ENCODE peak calls at places on chromosome 17, in nine cellular contexts. One of them, this sample, is unnamed.

GRCh38 chr17:17417718-17418151 is 59.1 kb upstream of the MED9 start:
- DNase-seq in thoracic aorta: no peak
- DNase-seq in endodermal cell: no peak
- DNase-seq in endothelial cell: no peak
- DNase-seq in breast epithelium: no peak
- DNase-seq in tibial nerve: no peak
- DNase-seq in CD8-positive, alpha-beta T cell: no peak
- DNase-seq in GM06990: no peak
- DNase-seq in glutamatergic neuron: no peak
- DNase-seq in this sample: no peak

GRCh38 chr17:65559802-65560627 is 1.4 kb downstream of the AXIN2 start:
- DNase-seq in thoracic aorta: no peak
- DNase-seq in endodermal cell: peak; percentile 90
- DNase-seq in endothelial cell: peak; percentile 49
- DNase-seq in breast epithelium: no peak
- DNase-seq in tibial nerve: peak; percentile 25
- DNase-seq in CD8-positive, alpha-beta T cell: peak; percentile 42
- DNase-seq in GM06990: no peak
- DNase-seq in glutamatergic neuron: peak; percentile 56
- DNase-seq in this sample: no peak

GRCh38 chr17:45740553-45741330 is 43.4 kb upstream of the CRHR1 start:
- DNase-seq in thoracic aorta: no peak
- DNase-seq in endodermal cell: peak; percentile 98
- DNase-seq in endothelial cell: peak; percentile 37
- DNase-seq in breast epithelium: peak; percentile 38
- DNase-seq in tibial nerve: no peak
- DNase-seq in CD8-positive, alpha-beta T cell: no peak
- DNase-seq in GM06990: no peak
- DNase-seq in glutamatergic neuron: peak; percentile 65
- DNase-seq in this sample: no peak

GRCh38 chr17:50945779-50946222 is 79.6 kb upstream of the TOB1 start:
- DNase-seq in thoracic aorta: no peak
- DNase-seq in endodermal cell: peak; percentile 50
- DNase-seq in endothelial cell: no peak
- DNase-seq in breast epithelium: no peak
- DNase-seq in tibial nerve: no peak
- DNase-seq in CD8-positive, alpha-beta T cell: no peak
- DNase-seq in GM06990: no peak
- DNase-seq in glutamatergic neuron: no peak
- DNase-seq in this sample: no peak

GRCh38 chr17:10217916-10218315 is 19.5 kb upstream of the GAS7 start:
- DNase-seq in thoracic aorta: no peak
- DNase-seq in endodermal cell: no peak
- DNase-seq in endothelial cell: no peak
- DNase-seq in breast epithelium: no peak
- DNase-seq in tibial nerve: no peak
- DNase-seq in CD8-positive, alpha-beta T cell: no peak
- DNase-seq in GM06990: no peak
- DNase-seq in glutamatergic neuron: no peak
- DNase-seq in this sample: no peak

GRCh38 chr17:11039342-11039741 is 201.5 kb upstream of the PIRT start:
- DNase-seq in thoracic aorta: no peak
- DNase-seq in endodermal cell: no peak
- DNase-seq in endothelial cell: no peak
- DNase-seq in breast epithelium: no peak
- DNase-seq in tibial nerve: no peak
- DNase-seq in CD8-positive, alpha-beta T cell: no peak
- DNase-seq in GM06990: no peak
- DNase-seq in glutamatergic neuron: no peak
- DNase-seq in this sample: no peak

GRCh38 chr17:59094921-59095530 is 11.7 kb downstream of the TRIM37 start:
- DNase-seq in thoracic aorta: no peak
- DNase-seq in endodermal cell: no peak
- DNase-seq in endothelial cell: no peak
- DNase-seq in breast epithelium: no peak
- DNase-seq in tibial nerve: no peak
- DNase-seq in CD8-positive, alpha-beta T cell: no peak
- DNase-seq in GM06990: no peak
- DNase-seq in glutamatergic neuron: no peak
- DNase-seq in this sample: no peak

GRCh38 chr17:496761-497586 is 144.4 kb upstream of the RPH3AL start:
- DNase-seq in thoracic aorta: no peak
- DNase-seq in endodermal cell: no peak
- DNase-seq in endothelial cell: no peak
- DNase-seq in breast epithelium: no peak
- DNase-seq in tibial nerve: no peak
- DNase-seq in CD8-positive, alpha-beta T cell: no peak
- DNase-seq in GM06990: peak; percentile 25
- DNase-seq in glutamatergic neuron: no peak
- DNase-seq in this sample: no peak

GRCh38 chr17:49359990-49360795 is 1.9 kb downstream of the ZNF652 start:
- DNase-seq in thoracic aorta: no peak
- DNase-seq in endodermal cell: no peak
- DNase-seq in endothelial cell: no peak
- DNase-seq in breast epithelium: no peak
- DNase-seq in tibial nerve: no peak
- DNase-seq in CD8-positive, alpha-beta T cell: peak; percentile 19
- DNase-seq in GM06990: no peak
- DNase-seq in glutamatergic neuron: no peak
- DNase-seq in this sample: no peak

GRCh38 chr17:80761421-80761871 is 216.8 kb downstream of the RPTOR start:
- DNase-seq in thoracic aorta: no peak
- DNase-seq in endodermal cell: peak; percentile 25
- DNase-seq in endothelial cell: no peak
- DNase-seq in breast epithelium: no peak
- DNase-seq in tibial nerve: no peak
- DNase-seq in CD8-positive, alpha-beta T cell: peak; percentile 70
- DNase-seq in GM06990: no peak
- DNase-seq in glutamatergic neuron: no peak
- DNase-seq in this sample: no peak

GRCh38 chr17:79082311-79083190 is 7.9 kb downstream of the ENGASE start:
- DNase-seq in thoracic aorta: no peak
- DNase-seq in endodermal cell: peak; percentile 94
- DNase-seq in endothelial cell: peak; percentile 81
- DNase-seq in breast epithelium: no peak
- DNase-seq in tibial nerve: no peak
- DNase-seq in CD8-positive, alpha-beta T cell: peak; percentile 56
- DNase-seq in GM06990: no peak
- DNase-seq in glutamatergic neuron: peak; percentile 81
- DNase-seq in this sample: no peak

GRCh38 chr17:19398301-19399181 is 11.6 kb upstream of the MFAP4 start:
- DNase-seq in thoracic aorta: peak; percentile 70
- DNase-seq in endodermal cell: peak; percentile 54
- DNase-seq in endothelial cell: no peak
- DNase-seq in breast epithelium: no peak
- DNase-seq in tibial nerve: peak; percentile 51
- DNase-seq in CD8-positive, alpha-beta T cell: no peak
- DNase-seq in GM06990: no peak
- DNase-seq in glutamatergic neuron: no peak
- DNase-seq in this sample: peak; percentile 39

GRCh38 chr17:72832306-72832705 is 260.2 kb downstream of the SLC39A11 start:
- DNase-seq in thoracic aorta: no peak
- DNase-seq in endodermal cell: no peak
- DNase-seq in endothelial cell: no peak
- DNase-seq in breast epithelium: no peak
- DNase-seq in tibial nerve: no peak
- DNase-seq in CD8-positive, alpha-beta T cell: no peak
- DNase-seq in GM06990: no peak
- DNase-seq in glutamatergic neuron: no peak
- DNase-seq in this sample: no peak

GRCh38 chr17:72822358-72823023 is 270.0 kb downstream of the SLC39A11 start:
- DNase-seq in thoracic aorta: no peak
- DNase-seq in endodermal cell: no peak
- DNase-seq in endothelial cell: no peak
- DNase-seq in breast epithelium: no peak
- DNase-seq in tibial nerve: no peak
- DNase-seq in CD8-positive, alpha-beta T cell: no peak
- DNase-seq in GM06990: no peak
- DNase-seq in glutamatergic neuron: no peak
- DNase-seq in this sample: no peak

GRCh38 chr17:72825218-72825617 is 267.3 kb downstream of the SLC39A11 start:
- DNase-seq in thoracic aorta: no peak
- DNase-seq in endodermal cell: no peak
- DNase-seq in endothelial cell: no peak
- DNase-seq in breast epithelium: no peak
- DNase-seq in tibial nerve: no peak
- DNase-seq in CD8-positive, alpha-beta T cell: no peak
- DNase-seq in GM06990: no peak
- DNase-seq in glutamatergic neuron: no peak
- DNase-seq in this sample: no peak

DNA sequence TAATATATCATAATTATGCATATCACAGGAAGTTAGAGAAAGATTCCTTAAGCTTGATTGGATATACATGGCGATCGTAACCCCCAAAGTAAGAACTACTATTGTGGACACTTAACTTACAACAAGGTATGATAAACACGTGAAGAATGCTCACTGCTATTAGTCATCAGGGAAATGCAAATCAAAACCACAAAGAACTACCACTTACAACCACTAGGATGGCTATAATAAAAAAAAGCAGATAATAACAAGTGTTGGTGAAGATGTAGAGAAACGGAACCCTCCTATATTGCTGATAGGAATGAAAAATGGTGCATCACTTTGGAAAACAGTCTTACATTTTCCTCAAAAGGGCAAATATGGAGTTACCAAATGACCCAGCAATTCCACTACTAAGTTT is 265.9 kb downstream of the SLC39A11 start:
- DNase-seq in thoracic aorta: no peak
- DNase-seq in endodermal cell: no peak
- DNase-seq in endothelial cell: no peak
- DNase-seq in breast epithelium: no peak
- DNase-seq in tibial nerve: no peak
- DNase-seq in CD8-positive, alpha-beta T cell: no peak
- DNase-seq in GM06990: no peak
- DNase-seq in glutamatergic neuron: no peak
- DNase-seq in this sample: no peak
- TF ChIP-seq CTCF in thoracic aorta: no peak
- TF ChIP-seq CTCF in endodermal cell: peak; percentile 39
- TF ChIP-seq CTCF in endothelial cell: peak; percentile 19
- TF ChIP-seq CTCF in breast epithelium: no peak
- TF ChIP-seq CTCF in tibial nerve: no peak
- TF ChIP-seq CTCF in CD8-positive, alpha-beta T cell: no peak
- TF ChIP-seq CTCF in GM06990: no peak
- TF ChIP-seq CTCF in glutamatergic neuron: peak; percentile 41
- TF ChIP-seq CTCF in this sample: no peak

GRCh38 chr17:39271546-39271945 is 45.8 kb upstream of the STAC2 start:
- DNase-seq in thoracic aorta: no peak
- DNase-seq in endodermal cell: no peak
- DNase-seq in endothelial cell: no peak
- DNase-seq in breast epithelium: no peak
- DNase-seq in tibial nerve: no peak
- DNase-seq in CD8-positive, alpha-beta T cell: no peak
- DNase-seq in GM06990: no peak
- DNase-seq in glutamatergic neuron: no peak
- DNase-seq in this sample: no peak

GRCh38 chr17:39276113-39276512 is 50.4 kb upstream of the STAC2 start:
- DNase-seq in thoracic aorta: no peak
- DNase-seq in endodermal cell: no peak
- DNase-seq in endothelial cell: no peak
- DNase-seq in breast epithelium: no peak
- DNase-seq in tibial nerve: no peak
- DNase-seq in CD8-positive, alpha-beta T cell: no peak
- DNase-seq in GM06990: no peak
- DNase-seq in glutamatergic neuron: no peak
- DNase-seq in this sample: no peak

DNA sequence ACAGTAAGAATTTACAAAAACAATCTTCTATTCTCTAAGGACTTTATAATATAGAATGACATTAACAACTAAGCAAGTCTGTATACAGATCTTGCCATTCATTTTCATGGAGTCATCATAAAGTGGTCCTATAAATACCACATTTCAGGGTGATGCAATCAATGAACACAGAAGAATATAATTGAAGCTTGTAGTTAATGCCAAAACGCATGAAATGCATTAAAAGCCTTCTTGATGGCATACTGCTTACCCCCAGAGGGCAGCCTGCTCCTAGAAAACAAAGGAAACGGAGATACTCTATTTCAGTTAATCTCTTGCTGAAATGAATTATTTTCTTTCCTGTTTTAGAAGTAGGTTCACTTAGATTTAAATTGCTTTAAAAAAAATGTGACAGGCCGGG is 45.2 kb upstream of the STAC2 start:
- DNase-seq in thoracic aorta: no peak
- DNase-seq in endodermal cell: peak; percentile 63
- DNase-seq in endothelial cell: no peak
- DNase-seq in breast epithelium: no peak
- DNase-seq in tibial nerve: no peak
- DNase-seq in CD8-positive, alpha-beta T cell: no peak
- DNase-seq in GM06990: peak; percentile 9
- DNase-seq in glutamatergic neuron: no peak
- DNase-seq in this sample: no peak
- TF ChIP-seq CTCF in thoracic aorta: peak; percentile 27
- TF ChIP-seq CTCF in endodermal cell: peak; percentile 72
- TF ChIP-seq CTCF in endothelial cell: no peak
- TF ChIP-seq CTCF in breast epithelium: no peak
- TF ChIP-seq CTCF in tibial nerve: no peak
- TF ChIP-seq CTCF in CD8-positive, alpha-beta T cell: no peak
- TF ChIP-seq CTCF in GM06990: peak; percentile 27
- TF ChIP-seq CTCF in glutamatergic neuron: no peak
- TF ChIP-seq CTCF in this sample: no peak

GRCh38 chr17:35433075-35433894 is 985 bp upstream of the SLFN12 start:
- DNase-seq in thoracic aorta: peak; percentile 78
- DNase-seq in endodermal cell: peak; percentile 93
- DNase-seq in endothelial cell: peak; percentile 42
- DNase-seq in breast epithelium: peak; percentile 70
- DNase-seq in tibial nerve: no peak
- DNase-seq in CD8-positive, alpha-beta T cell: peak; percentile 71
- DNase-seq in GM06990: peak; percentile 16
- DNase-seq in glutamatergic neuron: no peak
- DNase-seq in this sample: peak; percentile 62
- TF ChIP-seq CTCF in thoracic aorta: no peak
- TF ChIP-seq CTCF in endodermal cell: peak; percentile 46
- TF ChIP-seq CTCF in endothelial cell: peak; percentile 21
- TF ChIP-seq CTCF in breast epithelium: no peak
- TF ChIP-seq CTCF in tibial nerve: no peak
- TF ChIP-seq CTCF in CD8-positive, alpha-beta T cell: no peak
- TF ChIP-seq CTCF in GM06990: no peak
- TF ChIP-seq CTCF in glutamatergic neuron: no peak
- TF ChIP-seq CTCF in this sample: no peak

DNA sequence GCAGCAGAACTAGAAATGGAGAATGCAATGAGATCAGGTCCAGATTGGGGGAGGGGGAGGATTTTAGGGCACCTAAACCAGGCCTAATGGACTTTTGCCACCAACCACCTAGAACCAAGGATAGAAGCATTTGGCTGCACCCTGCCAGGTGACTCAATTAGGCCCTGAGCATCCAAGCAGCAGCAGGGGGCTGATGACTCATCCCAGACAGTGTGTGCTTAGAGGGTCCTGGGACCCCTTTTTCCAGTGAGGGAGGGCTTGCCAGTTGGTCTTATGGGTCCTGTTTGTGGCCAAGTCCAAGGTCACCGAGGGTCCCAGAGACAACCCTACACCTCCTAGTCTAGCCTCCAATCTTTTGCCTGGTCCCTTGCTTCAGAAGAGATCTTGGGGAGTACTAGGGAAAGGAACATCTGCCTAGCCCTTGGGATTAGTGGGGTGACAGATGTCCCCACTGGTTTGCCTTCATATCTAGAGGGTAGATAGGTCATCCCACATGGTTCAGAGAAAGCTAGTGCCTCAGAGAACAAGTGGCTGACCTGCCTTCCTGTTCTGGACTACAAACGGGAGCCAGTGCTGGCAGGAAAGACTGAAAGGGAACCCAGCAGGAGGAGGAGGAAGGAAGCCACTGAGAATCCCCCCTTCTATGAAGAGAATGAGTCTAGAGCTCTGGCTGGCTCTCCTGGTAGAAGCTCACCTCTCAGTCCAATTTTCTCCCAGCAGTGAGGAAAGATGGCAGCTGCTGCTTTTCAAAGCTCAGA is 1.6 kb upstream of the TBKBP1 start:
- DNase-seq in thoracic aorta: no peak
- DNase-seq in endodermal cell: no peak
- DNase-seq in endothelial cell: no peak
- DNase-seq in breast epithelium: no peak
- DNase-seq in tibial nerve: no peak
- DNase-seq in CD8-positive, alpha-beta T cell: no peak
- DNase-seq in GM06990: no peak
- DNase-seq in glutamatergic neuron: no peak
- DNase-seq in this sample: no peak
- TF ChIP-seq CTCF in thoracic aorta: no peak
- TF ChIP-seq CTCF in endodermal cell: no peak
- TF ChIP-seq CTCF in endothelial cell: no peak
- TF ChIP-seq CTCF in breast epithelium: no peak
- TF ChIP-seq CTCF in tibial nerve: no peak
- TF ChIP-seq CTCF in CD8-positive, alpha-beta T cell: no peak
- TF ChIP-seq CTCF in GM06990: no peak
- TF ChIP-seq CTCF in glutamatergic neuron: no peak
- TF ChIP-seq CTCF in this sample: no peak

This sample was measured in omental fat pad.